ENCODE peak calls at places on chromosomes 13 and 19, in seven cellular contexts. J, F, A, P, U, R and O are unnamed samples.

GRCh38 chr19:21092107-21092506 is 10.1 kb downstream of the ZNF714 start:
- DNase-seq in U (no peak), F (no peak), J (no peak), P (peak; percentile 61), A (no peak), R (no peak), O (no peak)

GRCh38 chr13:51222510-51223283 is 499 bp downstream of the FAM124A start:
- DNase-seq in A (no peak), U (no peak), P (no peak), F (no peak), R (no peak), J (peak; percentile 20), O (no peak)

GRCh38 chr13:41905600-41906254 is 55.2 kb downstream of the VWA8 start:
- DNase-seq in F (no peak), U (no peak), R (no peak), P (peak; percentile 36), A (no peak), J (peak; percentile 28), O (peak; percentile 68)

GRCh38 chr13:47299316-47299715 is 402.5 kb upstream of the HTR2A start:
- DNase-seq in R (no peak), J (no peak), A (no peak), P (peak; percentile 5), U (no peak), F (no peak), O (peak; percentile 36)

GRCh38 chr13:48875071-48875470 is 100.6 kb upstream of the FNDC3A start:
- DNase-seq in R (no peak), J (no peak), F (no peak), A (no peak), U (no peak), P (no peak), O (no peak)

GRCh38 chr19:58401825-58402433 is 6.5 kb downstream of the RNF225 start:
- DNase-seq in P (no peak), F (no peak), A (no peak), J (no peak), R (no peak), U (no peak), O (peak; percentile 23)

GRCh38 chr13:30665638-30666037 is 47.9 kb downstream of the USPL1 start:
- DNase-seq in J (no peak), F (no peak), A (no peak), P (no peak), U (no peak), R (no peak), O (no peak)

GRCh38 chr13:59479629-59480028 is 684.1 kb downstream of the DIAPH3 start:
- DNase-seq in F (no peak), P (no peak), R (no peak), J (no peak), U (no peak), A (no peak), O (no peak)

GRCh38 chr13:32917504-32917903 is 98.7 kb upstream of the KL start:
- DNase-seq in R (no peak), F (no peak), P (no peak), A (no peak), U (no peak), J (no peak), O (peak; percentile 28)

GRCh38 chr19:12720851-12721655 is 2.7 kb downstream of the TNPO2 start:
- DNase-seq in A (no peak), U (no peak), J (no peak), R (no peak), P (peak; percentile 29), F (peak; percentile 70), O (no peak)

GRCh38 chr13:60226507-60226906 is 62.8 kb upstream of the DIAPH3 start:
- DNase-seq in A (no peak), U (peak; percentile 13), P (peak; percentile 45), J (peak; percentile 13), R (no peak), F (no peak), O (peak; percentile 35)

GRCh38 chr19:2231621-2232221 is 4.4 kb downstream of the PLEKHJ1 start:
- DNase-seq in A (no peak), F (no peak), P (no peak), R (no peak), U (no peak), J (no peak), O (no peak)

GRCh38 chr13:91741925-91742324 is 343.5 kb downstream of the GPC5 start:
- DNase-seq in F (no peak), P (no peak), U (no peak), J (no peak), A (no peak), R (no peak), O (no peak)

GRCh38 chr19:20233105-20233504 is 66.1 kb downstream of the ZNF486 start:
- DNase-seq in U (no peak), R (no peak), J (no peak), P (no peak), F (no peak), A (no peak), O (no peak)

GRCh38 chr13:71864094-71864980 is 2.7 kb downstream of the DACH1 start:
- DNase-seq in P (no peak), R (peak; percentile 63), U (no peak), A (peak; percentile 80), F (no peak), J (no peak), O (no peak)